ENCODE peak calls at places on chromosomes 13 and 19, in seven cellular contexts. One of them, this sample, is unnamed.

GRCh38 chr19:37980419-37980975 is 73.5 kb downstream of the SIPA1L3 start:
- DNase-seq in mammary epithelial cell: no peak
- DNase-seq in psoas muscle: no peak
- DNase-seq in tibial nerve: no peak
- DNase-seq in Panc1: no peak
- DNase-seq in choroid plexus epithelial cell: no peak
- DNase-seq in cardiac fibroblast: no peak
- DNase-seq in this sample: no peak

GRCh38 chr19:53868091-53868891 is 608 bp downstream of the MYADM start:
- DNase-seq in Panc1: no peak
- DNase-seq in cardiac fibroblast: peak; percentile 78
- DNase-seq in psoas muscle: peak; percentile 68
- DNase-seq in tibial nerve: no peak
- DNase-seq in choroid plexus epithelial cell: peak; percentile 71
- DNase-seq in mammary epithelial cell: peak; percentile 37
- DNase-seq in this sample: peak; percentile 14

GRCh38 chr19:18674616-18675015 is 8.9 kb upstream of the CRTC1 start:
- DNase-seq in Panc1: no peak
- DNase-seq in cardiac fibroblast: no peak
- DNase-seq in mammary epithelial cell: peak; percentile 19
- DNase-seq in tibial nerve: no peak
- DNase-seq in psoas muscle: no peak
- DNase-seq in choroid plexus epithelial cell: no peak
- DNase-seq in this sample: no peak

GRCh38 chr19:43782689-43783231 is 2.0 kb upstream of the KCNN4 start:
- DNase-seq in tibial nerve: no peak
- DNase-seq in Panc1: no peak
- DNase-seq in psoas muscle: no peak
- DNase-seq in choroid plexus epithelial cell: no peak
- DNase-seq in mammary epithelial cell: peak; percentile 64
- DNase-seq in cardiac fibroblast: no peak
- DNase-seq in this sample: no peak

GRCh38 chr19:33604651-33605050 is 17.1 kb upstream of the CHST8 start:
- DNase-seq in Panc1: no peak
- DNase-seq in cardiac fibroblast: no peak
- DNase-seq in choroid plexus epithelial cell: no peak
- DNase-seq in mammary epithelial cell: no peak
- DNase-seq in tibial nerve: no peak
- DNase-seq in psoas muscle: no peak
- DNase-seq in this sample: no peak

GRCh38 chr13:95704510-95704909 is 27.6 kb downstream of the DNAJC3 start:
- DNase-seq in psoas muscle: no peak
- DNase-seq in mammary epithelial cell: no peak
- DNase-seq in Panc1: no peak
- DNase-seq in cardiac fibroblast: no peak
- DNase-seq in choroid plexus epithelial cell: no peak
- DNase-seq in tibial nerve: no peak
- DNase-seq in this sample: no peak

GRCh38 chr13:74145249-74145970 is 11.2 kb upstream of the KLF12 start:
- DNase-seq in tibial nerve: no peak
- DNase-seq in mammary epithelial cell: no peak
- DNase-seq in psoas muscle: no peak
- DNase-seq in cardiac fibroblast: peak; percentile 64
- DNase-seq in Panc1: no peak
- DNase-seq in choroid plexus epithelial cell: peak; percentile 75
- DNase-seq in this sample: no peak

GRCh38 chr19:43640424-43640757 is 741 bp upstream of the CADM4 start:
- DNase-seq in cardiac fibroblast: no peak
- DNase-seq in Panc1: no peak
- DNase-seq in psoas muscle: no peak
- DNase-seq in choroid plexus epithelial cell: no peak
- DNase-seq in mammary epithelial cell: no peak
- DNase-seq in tibial nerve: no peak
- DNase-seq in this sample: no peak

GRCh38 chr13:113834496-113835200 is 29.2 kb downstream of the GAS6 start:
- DNase-seq in mammary epithelial cell: no peak
- DNase-seq in tibial nerve: no peak
- DNase-seq in choroid plexus epithelial cell: no peak
- DNase-seq in cardiac fibroblast: no peak
- DNase-seq in Panc1: no peak
- DNase-seq in psoas muscle: peak; percentile 11
- DNase-seq in this sample: no peak

GRCh38 chr13:112849500-112849899 is 119.5 kb upstream of the MCF2L start:
- DNase-seq in Panc1: no peak
- DNase-seq in tibial nerve: no peak
- DNase-seq in psoas muscle: no peak
- DNase-seq in mammary epithelial cell: no peak
- DNase-seq in choroid plexus epithelial cell: peak; percentile 27
- DNase-seq in cardiac fibroblast: no peak
- DNase-seq in this sample: peak; percentile 5

GRCh38 chr19:27393591-27393990 is 1819.4 kb downstream of the UQCRFS1 start:
- DNase-seq in choroid plexus epithelial cell: no peak
- DNase-seq in psoas muscle: no peak
- DNase-seq in mammary epithelial cell: no peak
- DNase-seq in Panc1: no peak
- DNase-seq in cardiac fibroblast: no peak
- DNase-seq in tibial nerve: no peak
- DNase-seq in this sample: no peak

GRCh38 chr19:23263870-23264590 is 13.8 kb upstream of the ZNF724 start:
- DNase-seq in mammary epithelial cell: peak; percentile 22
- DNase-seq in Panc1: no peak
- DNase-seq in tibial nerve: no peak
- DNase-seq in choroid plexus epithelial cell: peak; percentile 2
- DNase-seq in psoas muscle: no peak
- DNase-seq in cardiac fibroblast: no peak
- DNase-seq in this sample: peak; percentile 46

GRCh38 chr19:47545061-47545948 is 27.6 kb downstream of the ZNF541 start:
- DNase-seq in tibial nerve: no peak
- DNase-seq in cardiac fibroblast: no peak
- DNase-seq in psoas muscle: no peak
- DNase-seq in choroid plexus epithelial cell: no peak
- DNase-seq in mammary epithelial cell: no peak
- DNase-seq in Panc1: no peak
- DNase-seq in this sample: no peak

GRCh38 chr13:110887242-110887954 is 27.5 kb downstream of the ANKRD10 start:
- DNase-seq in psoas muscle: no peak
- DNase-seq in mammary epithelial cell: no peak
- DNase-seq in choroid plexus epithelial cell: peak; percentile 68
- DNase-seq in Panc1: no peak
- DNase-seq in tibial nerve: no peak
- DNase-seq in cardiac fibroblast: no peak
- DNase-seq in this sample: peak; percentile 34

GRCh38 chr13:80755925-80756324 is 415.0 kb upstream of the SPRY2 start:
- DNase-seq in mammary epithelial cell: no peak
- DNase-seq in Panc1: no peak
- DNase-seq in choroid plexus epithelial cell: peak; percentile 12
- DNase-seq in cardiac fibroblast: peak; percentile 9
- DNase-seq in psoas muscle: no peak
- DNase-seq in tibial nerve: no peak
- DNase-seq in this sample: no peak

GRCh38 chr19:3270908-3271307 is 46.4 kb downstream of the CELF5 start:
- DNase-seq in Panc1: no peak
- DNase-seq in tibial nerve: no peak
- DNase-seq in mammary epithelial cell: peak; percentile 48
- DNase-seq in cardiac fibroblast: peak; percentile 47
- DNase-seq in psoas muscle: no peak
- DNase-seq in choroid plexus epithelial cell: peak; percentile 52
- DNase-seq in this sample: peak; percentile 15

GRCh38 chr19:15161028-15161984 is 39.5 kb downstream of the NOTCH3 start:
- DNase-seq in Panc1: no peak
- DNase-seq in psoas muscle: no peak
- DNase-seq in mammary epithelial cell: no peak
- DNase-seq in choroid plexus epithelial cell: peak; percentile 47
- DNase-seq in tibial nerve: no peak
- DNase-seq in cardiac fibroblast: peak; percentile 39
- DNase-seq in this sample: no peak

GRCh38 chr13:111393221-111393790 is 72.9 kb downstream of the TEX29 start:
- DNase-seq in tibial nerve: no peak
- DNase-seq in mammary epithelial cell: no peak
- DNase-seq in psoas muscle: no peak
- DNase-seq in Panc1: no peak
- DNase-seq in choroid plexus epithelial cell: no peak
- DNase-seq in cardiac fibroblast: no peak
- DNase-seq in this sample: no peak

GRCh38 chr19:35942235-35942634 is 6.1 kb downstream of the LRFN3 start:
- DNase-seq in psoas muscle: no peak
- DNase-seq in Panc1: no peak
- DNase-seq in cardiac fibroblast: no peak
- DNase-seq in choroid plexus epithelial cell: no peak
- DNase-seq in mammary epithelial cell: no peak
- DNase-seq in tibial nerve: no peak
- DNase-seq in this sample: no peak

GRCh38 chr19:35559281-35559659 is 4.2 kb downstream of the ATP4A start:
- DNase-seq in cardiac fibroblast: no peak
- DNase-seq in psoas muscle: no peak
- DNase-seq in Panc1: no peak
- DNase-seq in tibial nerve: no peak
- DNase-seq in choroid plexus epithelial cell: no peak
- DNase-seq in mammary epithelial cell: no peak
- DNase-seq in this sample: no peak

GRCh38 chr19:43848821-43849220 is 21.7 kb downstream of the ZNF283 start:
- DNase-seq in psoas muscle: no peak
- DNase-seq in tibial nerve: no peak
- DNase-seq in cardiac fibroblast: no peak
- DNase-seq in choroid plexus epithelial cell: no peak
- DNase-seq in mammary epithelial cell: no peak
- DNase-seq in Panc1: no peak
- DNase-seq in this sample: no peak

GRCh38 chr19:35715981-35716734 is 1.6 kb upstream of the KMT2B start:
- DNase-seq in Panc1: no peak
- DNase-seq in tibial nerve: no peak
- DNase-seq in cardiac fibroblast: no peak
- DNase-seq in choroid plexus epithelial cell: peak; percentile 41
- DNase-seq in mammary epithelial cell: no peak
- DNase-seq in psoas muscle: peak; percentile 69
- DNase-seq in this sample: no peak

GRCh38 chr19:33260628-33261418 is 35.2 kb upstream of the SLC7A10 start:
- DNase-seq in mammary epithelial cell: no peak
- DNase-seq in psoas muscle: no peak
- DNase-seq in cardiac fibroblast: no peak
- DNase-seq in tibial nerve: no peak
- DNase-seq in choroid plexus epithelial cell: no peak
- DNase-seq in Panc1: no peak
- DNase-seq in this sample: no peak

GRCh38 chr19:41261474-41262190 is 2.5 kb upstream of the HNRNPUL1 start:
- DNase-seq in tibial nerve: no peak
- DNase-seq in mammary epithelial cell: no peak
- DNase-seq in choroid plexus epithelial cell: no peak
- DNase-seq in Panc1: peak; percentile 25
- DNase-seq in psoas muscle: no peak
- DNase-seq in cardiac fibroblast: no peak
- DNase-seq in this sample: no peak

GRCh38 chr19:41263042-41263849 is 926 bp upstream of the HNRNPUL1 start:
- DNase-seq in choroid plexus epithelial cell: peak; percentile 88
- DNase-seq in tibial nerve: peak; percentile 53
- DNase-seq in Panc1: peak; percentile 13
- DNase-seq in mammary epithelial cell: peak; percentile 69
- DNase-seq in psoas muscle: peak; percentile 64
- DNase-seq in cardiac fibroblast: peak; percentile 85
- DNase-seq in this sample: peak; percentile 77

GRCh38 chr19:41264581-41265375 is 606 bp downstream of the HNRNPUL1 start:
- DNase-seq in cardiac fibroblast: peak; percentile 50
- DNase-seq in psoas muscle: peak; percentile 58
- DNase-seq in tibial nerve: no peak
- DNase-seq in Panc1: no peak
- DNase-seq in choroid plexus epithelial cell: peak; percentile 49
- DNase-seq in mammary epithelial cell: peak; percentile 42
- DNase-seq in this sample: peak; percentile 34

GRCh38 chr19:41265376-41266153 is 1.4 kb downstream of the HNRNPUL1 start:
- DNase-seq in cardiac fibroblast: peak; percentile 31
- DNase-seq in mammary epithelial cell: peak; percentile 16
- DNase-seq in choroid plexus epithelial cell: peak; percentile 41
- DNase-seq in Panc1: no peak
- DNase-seq in tibial nerve: no peak
- DNase-seq in psoas muscle: no peak
- DNase-seq in this sample: peak; percentile 8

DNA sequence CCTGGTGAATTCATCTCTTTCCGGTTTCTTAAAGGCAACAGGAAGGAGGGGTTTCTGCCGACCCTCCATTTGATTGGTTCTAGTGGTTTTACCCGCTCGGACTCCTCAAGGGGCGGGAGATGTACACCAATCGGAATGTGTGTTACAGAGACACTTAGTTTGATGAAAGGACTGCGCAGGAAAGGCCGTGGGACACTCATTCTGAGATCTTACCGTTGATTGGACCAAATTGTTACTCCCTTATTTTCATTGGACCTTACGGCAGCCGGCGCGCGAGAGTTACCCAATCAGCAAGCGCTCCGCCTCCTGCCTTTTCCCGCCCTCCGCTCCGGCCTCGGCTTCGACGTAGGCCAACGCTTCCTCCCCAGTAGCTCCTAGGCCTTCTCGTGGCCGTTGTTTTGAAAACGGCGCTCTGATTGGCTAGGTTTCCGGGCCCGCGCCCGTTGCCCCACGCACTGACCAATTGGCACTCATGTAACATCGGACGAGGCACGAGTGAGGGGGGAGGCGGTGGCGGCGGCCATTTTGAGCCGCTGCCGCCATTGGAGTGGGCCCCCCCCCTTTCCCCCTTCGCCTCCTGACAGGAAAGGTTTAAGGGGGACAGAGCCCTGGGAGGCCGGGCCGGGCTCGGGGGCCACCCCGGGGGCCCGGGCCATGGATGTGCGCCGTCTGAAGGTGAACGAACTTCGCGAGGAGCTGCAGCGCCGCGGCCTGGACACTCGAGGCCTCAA is at the start of gene HNRNPUL1:
- DNase-seq in cardiac fibroblast: peak; percentile 100
- DNase-seq in tibial nerve: peak; percentile 97
- DNase-seq in psoas muscle: peak; percentile 97
- DNase-seq in choroid plexus epithelial cell: peak; percentile 100
- DNase-seq in Panc1: peak; percentile 99
- DNase-seq in mammary epithelial cell: peak; percentile 100
- DNase-seq in this sample: peak; percentile 100
- TF ChIP-seq CTCF in cardiac fibroblast: no peak
- TF ChIP-seq CTCF in tibial nerve: no peak
- TF ChIP-seq CTCF in psoas muscle: peak; percentile 31
- TF ChIP-seq CTCF in choroid plexus epithelial cell: peak; percentile 42
- TF ChIP-seq CTCF in Panc1: no peak
- TF ChIP-seq CTCF in mammary epithelial cell: peak; percentile 51
- TF ChIP-seq CTCF in this sample: peak; percentile 57

GRCh38 chr19:39248806-39249205 is at the start of gene IFNL4:
- DNase-seq in choroid plexus epithelial cell: no peak
- DNase-seq in mammary epithelial cell: no peak
- DNase-seq in tibial nerve: no peak
- DNase-seq in Panc1: no peak
- DNase-seq in cardiac fibroblast: no peak
- DNase-seq in psoas muscle: no peak
- DNase-seq in this sample: no peak
- H3K4me3 ChIP-seq in choroid plexus epithelial cell: no peak within 1 kb of the TSS
- H3K4me3 ChIP-seq in mammary epithelial cell: no peak within 1 kb of the TSS
- H3K4me3 ChIP-seq in tibial nerve: no peak within 1 kb of the TSS
- H3K4me3 ChIP-seq in Panc1: no peak within 1 kb of the TSS
- H3K4me3 ChIP-seq in cardiac fibroblast: no peak within 1 kb of the TSS
- H3K4me3 ChIP-seq in psoas muscle: peak within 1 kb of the TSS; percentile 11
- H3K4me3 ChIP-seq in this sample: no peak within 1 kb of the TSS

GRCh38 chr19:49363265-49364082 is at the start of gene DKKL1:
- DNase-seq in cardiac fibroblast: peak; percentile 100
- DNase-seq in psoas muscle: peak; percentile 99
- DNase-seq in Panc1: peak; percentile 94
- DNase-seq in choroid plexus epithelial cell: peak; percentile 100
- DNase-seq in mammary epithelial cell: peak; percentile 99
- DNase-seq in tibial nerve: peak; percentile 100
- DNase-seq in this sample: peak; percentile 98
- TF ChIP-seq CTCF in cardiac fibroblast: no peak
- TF ChIP-seq CTCF in psoas muscle: no peak
- TF ChIP-seq CTCF in Panc1: no peak
- TF ChIP-seq CTCF in choroid plexus epithelial cell: peak; percentile 12
- TF ChIP-seq CTCF in mammary epithelial cell: peak; percentile 38
- TF ChIP-seq CTCF in tibial nerve: peak; percentile 37
- TF ChIP-seq CTCF in this sample: peak; percentile 36

GRCh38 chr19:52734340-52734892 is 428 bp downstream of the ZNF611 start:
- DNase-seq in psoas muscle: no peak
- DNase-seq in mammary epithelial cell: peak; percentile 5
- DNase-seq in cardiac fibroblast: peak; percentile 11
- DNase-seq in Panc1: no peak
- DNase-seq in tibial nerve: no peak
- DNase-seq in choroid plexus epithelial cell: peak; percentile 10
- DNase-seq in this sample: no peak
- H3K4me3 ChIP-seq in psoas muscle: peak overlapping the region; percentile 84
- H3K4me3 ChIP-seq in mammary epithelial cell: peak overlapping the region; percentile 85
- H3K4me3 ChIP-seq in cardiac fibroblast: peak overlapping the region; percentile 84
- H3K4me3 ChIP-seq in Panc1: peak overlapping the region; percentile 87
- H3K4me3 ChIP-seq in tibial nerve: peak overlapping the region; percentile 91
- H3K4me3 ChIP-seq in choroid plexus epithelial cell: peak overlapping the region; percentile 85
- H3K4me3 ChIP-seq in this sample: peak overlapping the region; percentile 84